ENCODE peak calls at places on chromosome 13, in nine cellular contexts. N is ACHN; T is stimulated activated CD8-positive, alpha-beta memory T cell treated with anti-CD3 and anti-CD28 coated beads, Interleukin-4, amount 100 ng/mL, for 24 hours; L is Daoy; S is activated B cell treated with CpG ODN at 0.5 μM for 24 hours; F is COR-L47; Y is GF-D8; M is skeletal muscle cell; C is foreskin fibroblast. O is an unnamed sample.

GRCh38 chr13:94065741-94066140 is 413.7 kb downstream of the DCT start:
- DNase-seq in L (no peak), S (no peak), F (no peak), C (peak), M (no peak), N (no peak), Y (no peak), T (no peak), O (no peak)

GRCh38 chr13:52782486-52783448 is 43.1 kb upstream of the CNMD start:
- DNase-seq in F (no peak), N (no peak), Y (no peak), T (no peak), S (no peak), M (no peak), L (no peak), C (no peak), O (no peak)

GRCh38 chr13:43368003-43368402 is 344.6 kb downstream of the DNAJC15 start:
- DNase-seq in N (no peak), L (no peak), M (no peak), S (no peak), Y (no peak), C (peak), T (no peak), F (no peak), O (no peak)

GRCh38 chr13:37138917-37139316 is 33.5 kb upstream of the CSNK1A1L start:
- DNase-seq in C (peak), M (no peak), T (no peak), L (no peak), S (no peak), F (no peak), Y (no peak), N (no peak), O (no peak)

GRCh38 chr13:30978981-30979956 is 46.8 kb downstream of the TEX26 start:
- DNase-seq in L (peak), N (no peak), S (no peak), C (no peak), F (peak), M (no peak), T (peak), Y (no peak), O (no peak)

GRCh38 chr13:29101404-29101803 is 281.3 kb downstream of the MTUS2 start:
- DNase-seq in C (no peak), L (no peak), N (no peak), S (no peak), F (no peak), T (no peak), Y (no peak), M (no peak), O (no peak)

GRCh38 chr13:29589234-29589633 is 6.3 kb downstream of the SLC7A1 start:
- DNase-seq in S (no peak), F (peak), N (peak), C (peak), M (no peak), Y (no peak), L (peak), T (no peak), O (no peak)

GRCh38 chr13:36131931-36132297 is 732 bp upstream of the DCLK1 start:
- DNase-seq in L (peak), Y (no peak), T (no peak), N (no peak), M (peak), C (peak), S (no peak), F (no peak), O (no peak)

GRCh38 chr13:76948139-76948538 is at the start of gene ACOD1:
- DNase-seq in S (no peak), Y (peak), F (no peak), C (no peak), T (no peak), M (no peak), L (no peak), N (no peak), O (no peak)

GRCh38 chr13:104854007-104854406 is 1681.5 kb downstream of the EFNB2 start:
- DNase-seq in T (no peak), C (no peak), L (peak), N (no peak), M (no peak), S (no peak), Y (no peak), F (no peak), O (no peak)

GRCh38 chr13:101013245-101013644 is 338.6 kb upstream of the TMTC4 start:
- DNase-seq in N (no peak), Y (no peak), S (no peak), M (no peak), T (no peak), C (no peak), F (peak), L (no peak), O (no peak)

GRCh38 chr13:98041081-98041820 is 87.8 kb downstream of the IPO5 start:
- DNase-seq in T (no peak), C (no peak), M (no peak), N (no peak), F (no peak), S (no peak), L (no peak), Y (no peak), O (no peak)

GRCh38 chr13:104530741-104531140 is 1464.5 kb upstream of the SLC10A2 start:
- DNase-seq in F (no peak), M (no peak), Y (no peak), S (no peak), C (no peak), N (no peak), T (no peak), L (no peak), O (no peak)

O was measured in NCI-H1048.